ENCODE peak calls at places on chromosomes 3 and 15, in nine cellular contexts. N, F, M, E, I, A, V, O and X are unnamed samples.

GRCh38 chr15:28133281-28133680 is 34.2 kb upstream of the OCA2 start:
- DNase-seq in E (no peak), V (no peak), I (no peak), M (no peak), N (no peak), F (no peak), O (no peak), A (no peak), X (no peak)

GRCh38 chr3:165459924-165460540 is 263.8 kb upstream of the SLITRK3 start:
- DNase-seq in O (no peak), E (no peak), I (no peak), V (no peak), N (no peak), F (no peak), A (no peak), M (no peak), X (no peak)

GRCh38 chr3:13160619-13161018 is 87.4 kb upstream of the IQSEC1 start:
- DNase-seq in A (no peak), M (no peak), F (no peak), I (no peak), N (no peak), E (no peak), O (peak; percentile 57), V (no peak), X (no peak)

GRCh38 chr3:197482001-197482400 is 73.8 kb downstream of the BDH1 start:
- DNase-seq in A (no peak), E (no peak), I (no peak), O (no peak), M (no peak), V (no peak), N (no peak), F (no peak), X (no peak)

GRCh38 chr3:182327196-182327681 is 466.1 kb upstream of the ATP11B start:
- DNase-seq in A (no peak), F (no peak), M (no peak), E (no peak), I (no peak), N (no peak), V (no peak), O (peak; percentile 15), X (peak; percentile 51)

GRCh38 chr3:99376926-99377325 is 261.5 kb upstream of the COL8A1 start:
- DNase-seq in O (no peak), A (no peak), N (no peak), I (no peak), V (no peak), M (no peak), F (no peak), E (no peak), X (no peak)

GRCh38 chr3:133362539-133362938 is 37.3 kb upstream of the BFSP2 start:
- DNase-seq in F (no peak), A (no peak), M (no peak), I (no peak), E (no peak), N (no peak), V (no peak), O (no peak), X (no peak)

GRCh38 chr3:39388741-39389248 is 5.6 kb downstream of the SLC25A38 start:
- DNase-seq in E (no peak), A (no peak), O (no peak), N (no peak), M (no peak), F (no peak), I (no peak), V (no peak), X (no peak)

GRCh38 chr15:50046868-50047267 is 72.2 kb downstream of the ATP8B4 start:
- DNase-seq in F (no peak), N (no peak), I (no peak), A (no peak), M (no peak), O (peak; percentile 33), E (no peak), V (no peak), X (no peak)

GRCh38 chr3:98020412-98020811 is 14.7 kb downstream of the GABRR3 start:
- DNase-seq in A (no peak), M (no peak), F (no peak), O (no peak), N (no peak), V (no peak), E (no peak), I (no peak), X (no peak)

GRCh38 chr3:851098-851790 is 241.6 kb upstream of the CNTN6 start:
- DNase-seq in O (no peak), V (no peak), M (no peak), A (no peak), N (no peak), I (no peak), E (no peak), F (no peak), X (no peak)

GRCh38 chr3:66428733-66429132 is 72.1 kb downstream of the LRIG1 start:
- DNase-seq in O (peak; percentile 62), N (no peak), F (peak; percentile 76), A (no peak), E (peak; percentile 83), V (peak; percentile 93), I (no peak), M (no peak), X (peak; percentile 92)

GRCh38 chr3:194860725-194861124 is 175.0 kb downstream of the FAM43A start:
- DNase-seq in I (no peak), N (no peak), F (no peak), M (no peak), A (no peak), O (no peak), E (no peak), V (no peak), X (no peak)

GRCh38 chr15:68441045-68441743 is 9.2 kb upstream of the ITGA11 start:
- DNase-seq in V (no peak), N (no peak), I (no peak), O (no peak), M (no peak), E (no peak), F (no peak), A (no peak), X (no peak)

GRCh38 chr15:89113263-89113662 is 25.0 kb downstream of the ABHD2 start:
- DNase-seq in O (no peak), N (no peak), E (no peak), V (no peak), I (no peak), M (no peak), F (no peak), A (no peak), X (no peak)

GRCh38 chr15:78077860-78078187 is 313 bp upstream of the TBC1D2B start:
- DNase-seq in V (no peak), E (no peak), F (no peak), M (no peak), N (no peak), O (no peak), I (no peak), A (no peak), X (no peak)

GRCh38 chr3:32077260-32078084 is 28.9 kb upstream of the GPD1L start:
- DNase-seq in A (no peak), N (no peak), V (no peak), E (peak; percentile 39), M (no peak), F (no peak), I (no peak), O (no peak), X (no peak)
- H3K4me3 ChIP-seq in A (peak overlapping the region; percentile 0), N (no peak overlapping the region), V (no peak overlapping the region), E (peak overlapping the region; percentile 25), M (no peak overlapping the region), F (no peak overlapping the region), I (no peak overlapping the region), O (no peak overlapping the region), X (no peak overlapping the region)

GRCh38 chr15:66751579-66751978 is 49.5 kb downstream of the SMAD6 start:
- DNase-seq in F (peak; percentile 55), A (peak; percentile 47), I (peak; percentile 72), E (peak; percentile 59), V (peak; percentile 79), O (no peak), M (peak; percentile 13), N (no peak), X (peak; percentile 64)
- H3K27ac ChIP-seq in F (peak overlapping the region; percentile 36), A (no peak overlapping the region), I (peak overlapping the region; percentile 55), E (peak overlapping the region; percentile 46), V (peak overlapping the region; percentile 71), O (no peak overlapping the region), M (no peak overlapping the region), N (no peak overlapping the region), X (peak overlapping the region; percentile 24)

GRCh38 chr15:22794063-22794462 is 7.6 kb downstream of the NIPA1 start:
- DNase-seq in E (no peak), F (no peak), N (no peak), M (no peak), A (no peak), O (no peak), I (no peak), V (no peak), X (no peak)

GRCh38 chr15:22799902-22800301 is 13.5 kb downstream of the NIPA1 start:
- DNase-seq in N (no peak), A (no peak), E (no peak), F (no peak), M (no peak), I (no peak), O (no peak), V (no peak), X (no peak)

GRCh38 chr15:22796079-22796478 is 9.6 kb downstream of the NIPA1 start:
- DNase-seq in I (no peak), V (no peak), M (no peak), A (no peak), O (no peak), N (no peak), E (no peak), F (no peak), X (no peak)

GRCh38 chr15:22794621-22795167 is 8.2 kb downstream of the NIPA1 start:
- DNase-seq in M (no peak), E (no peak), I (no peak), A (no peak), F (no peak), O (no peak), N (no peak), V (no peak), X (no peak)

DNA sequence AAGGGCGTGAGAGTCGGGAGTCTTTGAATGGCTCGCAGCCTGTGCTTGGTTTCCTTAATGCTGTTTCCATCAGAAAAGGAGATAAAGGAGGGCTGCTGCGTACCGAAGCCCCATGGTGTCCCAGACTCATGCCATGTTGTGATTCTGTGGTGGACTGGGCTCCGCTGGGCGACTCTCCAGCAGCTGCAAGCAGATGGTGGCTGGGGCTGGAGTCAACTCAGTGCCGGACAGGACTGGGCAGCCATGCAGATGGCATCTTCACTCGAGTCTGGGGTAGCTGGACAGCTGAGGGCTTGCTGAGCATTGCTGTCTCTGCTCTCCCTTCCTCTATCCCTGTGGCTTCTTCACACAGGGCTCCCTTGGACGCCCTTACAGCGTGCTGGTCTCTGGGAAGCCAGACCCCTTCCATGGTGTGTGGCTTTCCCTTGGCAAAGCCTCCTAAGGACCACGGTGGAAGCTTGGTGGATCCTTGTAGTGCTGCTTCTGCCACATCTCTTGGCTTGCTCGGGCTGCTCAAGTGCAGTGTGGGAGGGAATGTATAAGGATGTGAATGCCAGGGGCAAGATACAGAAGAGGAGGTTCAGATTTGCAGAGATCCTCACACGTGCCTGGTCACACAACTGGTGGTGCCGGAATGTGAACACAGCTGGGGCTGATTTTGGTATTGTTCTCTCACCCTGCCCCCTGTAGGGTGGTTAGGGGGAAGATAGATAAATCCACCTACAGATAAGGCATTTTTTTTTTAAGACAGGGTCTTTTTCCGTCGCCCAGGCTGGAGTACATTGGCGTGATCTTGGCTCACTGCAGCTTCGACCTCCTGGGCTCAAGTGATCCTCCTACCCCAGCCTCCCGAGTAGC is 9.0 kb downstream of the NIPA1 start:
- DNase-seq in M (no peak), V (no peak), F (no peak), E (no peak), A (no peak), I (no peak), O (no peak), N (no peak), X (no peak)
- H3K4me1 ChIP-seq in M (peaks cover 16% of the 10 kb centered on the region), V (no peaks in the 10 kb centered on the region), F (no peaks in the 10 kb centered on the region), E (no peaks in the 10 kb centered on the region), A (no peaks in the 10 kb centered on the region), I (no peaks in the 10 kb centered on the region), O (no peaks in the 10 kb centered on the region), N (no peaks in the 10 kb centered on the region), X (no peaks in the 10 kb centered on the region)

GRCh38 chr3:45318712-45319111 is 69.7 kb upstream of the LARS2 start:
- DNase-seq in V (no peak), F (no peak), E (no peak), A (no peak), N (no peak), I (no peak), O (no peak), M (no peak), X (no peak)
- H3K4me3 ChIP-seq in V (no peak overlapping the region), F (no peak overlapping the region), E (no peak overlapping the region), A (no peak overlapping the region), N (no peak overlapping the region), I (no peak overlapping the region), O (no peak overlapping the region), M (no peak overlapping the region), X (no peak overlapping the region)